ENCODE peak calls at places on chromosomes 13 and 19, in seven cellular contexts. One of them, this sample, is unnamed. For H3K4me1 and H3K27me3, the result is how much of the 10 kb centered on the place peaks cover.

GRCh38 chr19:46365561-46365960 is 18.7 kb downstream of the PPP5C start:
- DNase-seq in foreskin keratinocyte: no peak
- DNase-seq in uterus: no peak
- DNase-seq in transverse colon: no peak
- DNase-seq in left ventricle myocardium inferior: no peak
- DNase-seq in cardiac muscle cell: no peak
- DNase-seq in MM.1S: no peak
- DNase-seq in this sample: no peak

GRCh38 chr19:42548545-42548944 is 20.3 kb upstream of the CEACAM1 start:
- DNase-seq in foreskin keratinocyte: no peak
- DNase-seq in uterus: no peak
- DNase-seq in transverse colon: no peak
- DNase-seq in left ventricle myocardium inferior: no peak
- DNase-seq in cardiac muscle cell: no peak
- DNase-seq in MM.1S: no peak
- DNase-seq in this sample: no peak

GRCh38 chr19:18029617-18030338 is 21.8 kb downstream of the ARRDC2 start:
- DNase-seq in foreskin keratinocyte: no peak
- DNase-seq in uterus: no peak
- DNase-seq in transverse colon: peak
- DNase-seq in left ventricle myocardium inferior: no peak
- DNase-seq in cardiac muscle cell: no peak
- DNase-seq in MM.1S: no peak
- DNase-seq in this sample: no peak

GRCh38 chr19:4338441-4339350 is at the start of gene STAP2:
- DNase-seq in foreskin keratinocyte: peak
- DNase-seq in uterus: no peak
- DNase-seq in transverse colon: peak
- DNase-seq in left ventricle myocardium inferior: no peak
- DNase-seq in cardiac muscle cell: peak
- DNase-seq in MM.1S: peak
- DNase-seq in this sample: peak

GRCh38 chr19:33303791-33304759 is 1.7 kb upstream of the CEBPA start:
- DNase-seq in foreskin keratinocyte: no peak
- DNase-seq in uterus: peak
- DNase-seq in transverse colon: peak
- DNase-seq in left ventricle myocardium inferior: no peak
- DNase-seq in cardiac muscle cell: peak
- DNase-seq in MM.1S: no peak
- DNase-seq in this sample: peak

GRCh38 chr19:35166100-35167063 is 11.8 kb downstream of the FXYD5 start:
- DNase-seq in foreskin keratinocyte: peak
- DNase-seq in uterus: no peak
- DNase-seq in transverse colon: no peak
- DNase-seq in left ventricle myocardium inferior: no peak
- DNase-seq in cardiac muscle cell: no peak
- DNase-seq in MM.1S: no peak
- DNase-seq in this sample: no peak

GRCh38 chr13:90792335-90792734 is 555.2 kb upstream of the MIR17HG start:
- DNase-seq in foreskin keratinocyte: peak
- DNase-seq in uterus: no peak
- DNase-seq in transverse colon: no peak
- DNase-seq in left ventricle myocardium inferior: no peak
- DNase-seq in cardiac muscle cell: no peak
- DNase-seq in MM.1S: no peak
- DNase-seq in this sample: no peak

GRCh38 chr13:79886601-79887000 is 405.6 kb downstream of the NDFIP2 start:
- DNase-seq in foreskin keratinocyte: no peak
- DNase-seq in uterus: no peak
- DNase-seq in transverse colon: no peak
- DNase-seq in left ventricle myocardium inferior: no peak
- DNase-seq in cardiac muscle cell: no peak
- DNase-seq in MM.1S: no peak
- DNase-seq in this sample: no peak

GRCh38 chr13:39773833-39774232 is 118.4 kb downstream of the COG6 start:
- DNase-seq in foreskin keratinocyte: no peak
- DNase-seq in uterus: no peak
- DNase-seq in transverse colon: no peak
- DNase-seq in left ventricle myocardium inferior: no peak
- DNase-seq in cardiac muscle cell: no peak
- DNase-seq in MM.1S: no peak
- DNase-seq in this sample: no peak

GRCh38 chr13:78499802-78500201 is 103.5 kb downstream of the POU4F1 start:
- DNase-seq in foreskin keratinocyte: no peak
- DNase-seq in uterus: no peak
- DNase-seq in transverse colon: no peak
- DNase-seq in left ventricle myocardium inferior: no peak
- DNase-seq in cardiac muscle cell: no peak
- DNase-seq in MM.1S: no peak
- DNase-seq in this sample: no peak

GRCh38 chr19:4916292-4917082 is 7.2 kb downstream of the UHRF1 start:
- DNase-seq in foreskin keratinocyte: no peak
- DNase-seq in uterus: no peak
- DNase-seq in transverse colon: peak
- DNase-seq in left ventricle myocardium inferior: no peak
- DNase-seq in cardiac muscle cell: no peak
- DNase-seq in MM.1S: no peak
- DNase-seq in this sample: no peak

GRCh38 chr19:15283141-15283885 is 49.0 kb downstream of the BRD4 start:
- DNase-seq in foreskin keratinocyte: no peak
- DNase-seq in uterus: no peak
- DNase-seq in transverse colon: no peak
- DNase-seq in left ventricle myocardium inferior: no peak
- DNase-seq in cardiac muscle cell: peak
- DNase-seq in MM.1S: no peak
- DNase-seq in this sample: peak

GRCh38 chr19:15280048-15280725 is 47.9 kb upstream of the EPHX3 start:
- DNase-seq in foreskin keratinocyte: no peak
- DNase-seq in uterus: no peak
- DNase-seq in transverse colon: no peak
- DNase-seq in left ventricle myocardium inferior: peak
- DNase-seq in cardiac muscle cell: no peak
- DNase-seq in MM.1S: no peak
- DNase-seq in this sample: no peak

GRCh38 chr19:15280915-15281683 is 48.9 kb upstream of the EPHX3 start:
- DNase-seq in foreskin keratinocyte: peak
- DNase-seq in uterus: peak
- DNase-seq in transverse colon: peak
- DNase-seq in left ventricle myocardium inferior: peak
- DNase-seq in cardiac muscle cell: peak
- DNase-seq in MM.1S: no peak
- DNase-seq in this sample: peak

GRCh38 chr19:15284091-15284490 is 48.2 kb downstream of the BRD4 start:
- DNase-seq in foreskin keratinocyte: no peak
- DNase-seq in uterus: no peak
- DNase-seq in transverse colon: no peak
- DNase-seq in left ventricle myocardium inferior: no peak
- DNase-seq in cardiac muscle cell: no peak
- DNase-seq in MM.1S: no peak
- DNase-seq in this sample: no peak

DNA sequence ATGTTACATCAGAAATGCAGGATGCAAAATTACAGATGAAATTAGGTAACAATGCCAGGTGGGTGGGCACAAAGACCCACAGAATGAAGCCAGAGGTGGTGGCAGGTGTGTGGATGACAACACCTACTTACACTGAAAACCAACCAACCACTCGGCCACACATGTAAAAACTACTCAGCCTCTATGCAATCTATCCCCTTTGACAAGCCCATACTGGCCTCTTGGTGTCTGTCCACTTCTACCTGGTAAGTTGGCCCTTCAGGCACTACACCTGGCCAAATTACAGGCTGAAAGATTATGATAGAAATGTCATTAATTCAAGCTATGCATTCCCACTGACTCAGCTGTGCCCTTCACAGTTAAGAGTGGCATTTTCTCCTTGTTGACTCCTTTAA is 50.0 kb downstream of the BRD4 start:
- DNase-seq in foreskin keratinocyte: peak
- DNase-seq in uterus: no peak
- DNase-seq in transverse colon: no peak
- DNase-seq in left ventricle myocardium inferior: no peak
- DNase-seq in cardiac muscle cell: no peak
- DNase-seq in MM.1S: no peak
- DNase-seq in this sample: no peak
- H3K4me1 ChIP-seq in foreskin keratinocyte: half or more
- H3K4me1 ChIP-seq in uterus: under half
- H3K4me1 ChIP-seq in transverse colon: half or more
- H3K4me1 ChIP-seq in left ventricle myocardium inferior: half or more
- H3K4me1 ChIP-seq in cardiac muscle cell: half or more
- H3K4me1 ChIP-seq in MM.1S: half or more
- H3K4me1 ChIP-seq in this sample: half or more

GRCh38 chr19:30231408-30232318 is 140.5 kb upstream of the ZNF536 start:
- DNase-seq in foreskin keratinocyte: no peak
- DNase-seq in uterus: no peak
- DNase-seq in transverse colon: no peak
- DNase-seq in left ventricle myocardium inferior: no peak
- DNase-seq in cardiac muscle cell: no peak
- DNase-seq in MM.1S: no peak
- DNase-seq in this sample: no peak
- H3K27me3 ChIP-seq in foreskin keratinocyte: under half
- H3K27me3 ChIP-seq in uterus: under half
- H3K27me3 ChIP-seq in transverse colon: half or more
- H3K27me3 ChIP-seq in left ventricle myocardium inferior: half or more
- H3K27me3 ChIP-seq in cardiac muscle cell: half or more
- H3K27me3 ChIP-seq in MM.1S: half or more
- H3K27me3 ChIP-seq in this sample: under half

DNA sequence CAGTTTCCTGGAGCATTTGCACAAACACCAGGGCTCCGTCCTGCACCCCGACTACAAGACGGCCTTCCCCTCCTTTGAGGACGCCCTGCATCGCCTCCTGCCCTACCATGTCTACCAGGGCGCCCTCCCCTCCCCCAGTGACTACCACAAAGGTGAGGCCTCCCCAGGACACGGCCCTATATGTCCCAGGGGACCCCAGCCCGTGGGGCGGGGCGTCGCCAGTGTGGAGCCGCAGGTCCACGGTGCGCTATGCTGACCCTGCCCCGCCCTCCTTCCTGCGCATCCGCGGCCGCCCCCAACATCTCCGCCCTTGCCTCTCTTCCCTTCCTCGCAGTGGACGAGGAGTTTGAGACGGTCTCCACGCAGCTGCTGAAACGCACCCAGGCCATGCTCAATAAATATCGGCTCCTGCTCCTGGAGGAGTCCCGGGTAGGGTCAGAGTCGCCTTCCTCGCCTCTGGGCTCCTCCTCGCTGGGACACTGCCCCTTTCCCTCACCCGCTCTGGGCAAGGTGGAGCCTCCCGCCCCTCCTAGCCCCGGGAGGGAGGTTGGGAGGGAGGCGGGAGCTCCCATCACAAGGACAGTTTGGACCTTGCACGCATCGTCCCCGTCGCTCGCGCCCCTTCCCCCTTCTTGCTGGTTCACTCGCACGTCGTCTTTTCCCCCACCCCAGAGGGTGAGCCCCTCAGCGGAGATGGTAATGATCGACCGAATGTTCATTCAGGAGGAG is 14.4 kb upstream of the EHD2 start:
- DNase-seq in foreskin keratinocyte: no peak
- DNase-seq in uterus: no peak
- DNase-seq in transverse colon: no peak
- DNase-seq in left ventricle myocardium inferior: no peak
- DNase-seq in cardiac muscle cell: no peak
- DNase-seq in MM.1S: no peak
- DNase-seq in this sample: no peak
- TF ChIP-seq CTCF in foreskin keratinocyte: no peak
- TF ChIP-seq CTCF in uterus: no peak
- TF ChIP-seq CTCF in transverse colon: no peak
- TF ChIP-seq CTCF in left ventricle myocardium inferior: no peak
- TF ChIP-seq CTCF in cardiac muscle cell: no peak
- TF ChIP-seq CTCF in MM.1S: no peak
- TF ChIP-seq CTCF in this sample: no peak

GRCh38 chr13:30830638-30830965 is 75.5 kb upstream of the MEDAG start:
- DNase-seq in foreskin keratinocyte: no peak
- DNase-seq in uterus: no peak
- DNase-seq in transverse colon: no peak
- DNase-seq in left ventricle myocardium inferior: no peak
- DNase-seq in cardiac muscle cell: no peak
- DNase-seq in MM.1S: no peak
- DNase-seq in this sample: no peak
- H3K4me1 ChIP-seq in foreskin keratinocyte: under half
- H3K4me1 ChIP-seq in uterus: under half
- H3K4me1 ChIP-seq in transverse colon: under half
- H3K4me1 ChIP-seq in left ventricle myocardium inferior: under half
- H3K4me1 ChIP-seq in cardiac muscle cell: under half
- H3K4me1 ChIP-seq in MM.1S: under half
- H3K4me1 ChIP-seq in this sample: under half